ENCODE peak calls at places on chromosomes 6 and 20, in four cellular contexts. One of them, this sample, is unnamed.

GRCh38 chr6:131182991-131183425 is 47.7 kb downstream of the AKAP7 start:
- DNase-seq in fibroblast of lung: peak
- DNase-seq in kidney epithelial cell: no peak
- DNase-seq in uterus: no peak
- DNase-seq in this sample: no peak

GRCh38 chr20:22862645-22863230 is 172.4 kb upstream of the SSTR4 start:
- DNase-seq in fibroblast of lung: no peak
- DNase-seq in kidney epithelial cell: no peak
- DNase-seq in uterus: no peak
- DNase-seq in this sample: no peak

GRCh38 chr6:21836292-21836691 is 242.7 kb downstream of the SOX4 start:
- DNase-seq in fibroblast of lung: no peak
- DNase-seq in kidney epithelial cell: no peak
- DNase-seq in uterus: no peak
- DNase-seq in this sample: no peak

GRCh38 chr6:42514746-42515145 is 49.1 kb upstream of the UBR2 start:
- DNase-seq in fibroblast of lung: no peak
- DNase-seq in kidney epithelial cell: no peak
- DNase-seq in uterus: no peak
- DNase-seq in this sample: no peak

GRCh38 chr6:4607026-4607704 is 169.0 kb upstream of the CDYL start:
- DNase-seq in fibroblast of lung: peak
- DNase-seq in kidney epithelial cell: peak
- DNase-seq in uterus: peak
- DNase-seq in this sample: peak

GRCh38 chr6:98487612-98488011 is 346.8 kb upstream of the POU3F2 start:
- DNase-seq in fibroblast of lung: no peak
- DNase-seq in kidney epithelial cell: no peak
- DNase-seq in uterus: no peak
- DNase-seq in this sample: no peak

GRCh38 chr20:37797669-37798175 is 103.9 kb downstream of the CTNNBL1 start:
- DNase-seq in fibroblast of lung: no peak
- DNase-seq in kidney epithelial cell: no peak
- DNase-seq in uterus: no peak
- DNase-seq in this sample: no peak

GRCh38 chr6:38554700-38555413 is 84.9 kb downstream of the BTBD9 start:
- DNase-seq in fibroblast of lung: peak
- DNase-seq in kidney epithelial cell: peak
- DNase-seq in uterus: no peak
- DNase-seq in this sample: no peak

GRCh38 chr6:21022343-21023107 is 488.3 kb downstream of the CDKAL1 start:
- DNase-seq in fibroblast of lung: peak
- DNase-seq in kidney epithelial cell: peak
- DNase-seq in uterus: no peak
- DNase-seq in this sample: peak

GRCh38 chr20:41369673-41370072 is 3.1 kb upstream of the EMILIN3 start:
- DNase-seq in fibroblast of lung: no peak
- DNase-seq in kidney epithelial cell: no peak
- DNase-seq in uterus: no peak
- DNase-seq in this sample: no peak

GRCh38 chr6:41449399-41450245 is 96.6 kb upstream of the FOXP4 start:
- DNase-seq in fibroblast of lung: peak
- DNase-seq in kidney epithelial cell: no peak
- DNase-seq in uterus: peak
- DNase-seq in this sample: no peak

GRCh38 chr6:89071036-89071435 is 9.5 kb upstream of the PNRC1 start:
- DNase-seq in fibroblast of lung: no peak
- DNase-seq in kidney epithelial cell: no peak
- DNase-seq in uterus: no peak
- DNase-seq in this sample: no peak

GRCh38 chr6:4004249-4004648 is 74.7 kb downstream of the FAM217A start:
- DNase-seq in fibroblast of lung: no peak
- DNase-seq in kidney epithelial cell: no peak
- DNase-seq in uterus: no peak
- DNase-seq in this sample: no peak

GRCh38 chr20:61296629-61297019 is 44.6 kb downstream of the CDH4 start:
- DNase-seq in fibroblast of lung: no peak
- DNase-seq in kidney epithelial cell: no peak
- DNase-seq in uterus: no peak
- DNase-seq in this sample: no peak

GRCh38 chr6:45877970-45878590 is 137.6 kb downstream of the CLIC5 start:
- DNase-seq in fibroblast of lung: no peak
- DNase-seq in kidney epithelial cell: no peak
- DNase-seq in uterus: no peak
- DNase-seq in this sample: no peak

GRCh38 chr6:133630651-133631050 is 258.3 kb upstream of the TCF21 start:
- DNase-seq in fibroblast of lung: no peak
- DNase-seq in kidney epithelial cell: no peak
- DNase-seq in uterus: no peak
- DNase-seq in this sample: no peak

GRCh38 chr6:167778497-167779122 is 48.1 kb upstream of the AFDN start:
- DNase-seq in fibroblast of lung: no peak
- DNase-seq in kidney epithelial cell: no peak
- DNase-seq in uterus: no peak
- DNase-seq in this sample: no peak

GRCh38 chr20:11231742-11232141 is 557.9 kb upstream of the JAG1 start:
- DNase-seq in fibroblast of lung: no peak
- DNase-seq in kidney epithelial cell: no peak
- DNase-seq in uterus: no peak
- DNase-seq in this sample: no peak

GRCh38 chr6:33592595-33593413 is 12.7 kb upstream of the BAK1 start:
- DNase-seq in fibroblast of lung: no peak
- DNase-seq in kidney epithelial cell: peak
- DNase-seq in uterus: no peak
- DNase-seq in this sample: no peak

GRCh38 chr6:27332692-27333641 is 20.9 kb upstream of the POM121L2 start:
- DNase-seq in fibroblast of lung: peak
- DNase-seq in kidney epithelial cell: peak
- DNase-seq in uterus: peak
- DNase-seq in this sample: no peak

GRCh38 chr6:170069611-170070010 is 221.3 kb downstream of the DLL1 start:
- DNase-seq in fibroblast of lung: no peak
- DNase-seq in kidney epithelial cell: no peak
- DNase-seq in uterus: no peak
- DNase-seq in this sample: no peak

GRCh38 chr20:25275813-25276532 is 28.1 kb downstream of the PYGB start:
- DNase-seq in fibroblast of lung: no peak
- DNase-seq in kidney epithelial cell: no peak
- DNase-seq in uterus: peak
- DNase-seq in this sample: no peak

GRCh38 chr20:11218035-11218680 is 544.4 kb upstream of the JAG1 start:
- DNase-seq in fibroblast of lung: no peak
- DNase-seq in kidney epithelial cell: no peak
- DNase-seq in uterus: no peak
- DNase-seq in this sample: no peak

GRCh38 chr20:11912013-11912663 is 5.6 kb upstream of the BTBD3 start:
- DNase-seq in fibroblast of lung: peak
- DNase-seq in kidney epithelial cell: no peak
- DNase-seq in uterus: no peak
- DNase-seq in this sample: no peak

GRCh38 chr6:11434565-11435326 is 102.8 kb upstream of the TMEM170B start:
- DNase-seq in fibroblast of lung: peak
- DNase-seq in kidney epithelial cell: no peak
- DNase-seq in uterus: peak
- DNase-seq in this sample: peak

GRCh38 chr6:139932671-139933070 is 558.2 kb upstream of the CITED2 start:
- DNase-seq in fibroblast of lung: no peak
- DNase-seq in kidney epithelial cell: peak
- DNase-seq in uterus: no peak
- DNase-seq in this sample: no peak

GRCh38 chr20:61859712-61860111 is 206.0 kb downstream of the TAF4 start:
- DNase-seq in fibroblast of lung: no peak
- DNase-seq in kidney epithelial cell: no peak
- DNase-seq in uterus: no peak
- DNase-seq in this sample: no peak

GRCh38 chr6:35272005-35272404 is 12.5 kb downstream of the ZNF76 start:
- DNase-seq in fibroblast of lung: no peak
- DNase-seq in kidney epithelial cell: no peak
- DNase-seq in uterus: no peak
- DNase-seq in this sample: no peak

GRCh38 chr6:168480481-168480880 is 39.5 kb downstream of the SMOC2 start:
- DNase-seq in fibroblast of lung: no peak
- DNase-seq in kidney epithelial cell: no peak
- DNase-seq in uterus: no peak
- DNase-seq in this sample: no peak

GRCh38 chr6:28776269-28777146 is 147.3 kb downstream of the TRIM27 start:
- DNase-seq in fibroblast of lung: no peak
- DNase-seq in kidney epithelial cell: no peak
- DNase-seq in uterus: no peak
- DNase-seq in this sample: no peak

GRCh38 chr20:48651271-48651670 is 176.5 kb downstream of the PREX1 start:
- DNase-seq in fibroblast of lung: no peak
- DNase-seq in kidney epithelial cell: no peak
- DNase-seq in uterus: no peak
- DNase-seq in this sample: no peak

GRCh38 chr20:5608448-5609161 is 141.6 kb upstream of the SHLD1 start:
- DNase-seq in fibroblast of lung: peak
- DNase-seq in kidney epithelial cell: no peak
- DNase-seq in uterus: no peak
- DNase-seq in this sample: no peak

GRCh38 chr20:5612476-5613291 is 137.5 kb upstream of the SHLD1 start:
- DNase-seq in fibroblast of lung: peak
- DNase-seq in kidney epithelial cell: no peak
- DNase-seq in uterus: no peak
- DNase-seq in this sample: peak

GRCh38 chr20:5614506-5614905 is 135.7 kb upstream of the SHLD1 start:
- DNase-seq in fibroblast of lung: no peak
- DNase-seq in kidney epithelial cell: no peak
- DNase-seq in uterus: no peak
- DNase-seq in this sample: no peak
- TF ChIP-seq CTCF in fibroblast of lung: no peak
- TF ChIP-seq CTCF in kidney epithelial cell: no peak
- TF ChIP-seq CTCF in uterus: no peak
- TF ChIP-seq CTCF in this sample: no peak

GRCh38 chr6:116405663-116406329 is 35.0 kb downstream of the DSE start:
- DNase-seq in fibroblast of lung: peak
- DNase-seq in kidney epithelial cell: no peak
- DNase-seq in uterus: no peak
- DNase-seq in this sample: no peak
- H3K4me3 ChIP-seq in fibroblast of lung: peak
- H3K4me3 ChIP-seq in kidney epithelial cell: no peak
- H3K4me3 ChIP-seq in uterus: peak
- H3K4me3 ChIP-seq in this sample: no peak

DNA sequence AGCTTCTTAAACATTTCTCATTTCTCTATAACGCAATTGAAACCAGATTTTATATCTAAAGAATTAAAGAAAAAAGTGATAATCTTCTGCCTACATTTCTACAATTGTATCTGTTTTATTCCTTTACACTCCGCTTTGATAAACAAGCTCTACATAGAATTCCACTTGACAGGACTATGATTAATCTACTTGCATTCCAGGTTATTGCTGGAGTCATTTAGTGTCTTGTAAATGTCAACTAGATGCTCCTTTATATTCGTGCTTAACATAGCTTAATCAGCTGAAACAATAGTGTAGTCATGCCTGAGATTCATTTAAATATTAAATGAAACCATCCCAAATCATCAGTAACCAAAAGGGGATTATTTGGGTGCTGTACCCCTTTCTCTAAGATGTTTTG is 284.0 kb downstream of the TRDN start:
- DNase-seq in fibroblast of lung: no peak
- DNase-seq in kidney epithelial cell: no peak
- DNase-seq in uterus: no peak
- DNase-seq in this sample: no peak
- TF ChIP-seq CTCF in fibroblast of lung: no peak
- TF ChIP-seq CTCF in kidney epithelial cell: no peak
- TF ChIP-seq CTCF in uterus: no peak
- TF ChIP-seq CTCF in this sample: no peak

GRCh38 chr20:2509468-2509781 is 710 bp upstream of the ZNF343 start:
- DNase-seq in fibroblast of lung: no peak
- DNase-seq in kidney epithelial cell: no peak
- DNase-seq in uterus: no peak
- DNase-seq in this sample: no peak

GRCh38 chr20:2509794-2510193 is 1.1 kb upstream of the ZNF343 start:
- DNase-seq in fibroblast of lung: no peak
- DNase-seq in kidney epithelial cell: no peak
- DNase-seq in uterus: no peak
- DNase-seq in this sample: no peak

GRCh38 chr20:2507875-2508630 is 662 bp downstream of the ZNF343 start:
- DNase-seq in fibroblast of lung: peak
- DNase-seq in kidney epithelial cell: no peak
- DNase-seq in uterus: no peak
- DNase-seq in this sample: no peak

GRCh38 chr20:2508631-2509467 is at the start of gene ZNF343:
- DNase-seq in fibroblast of lung: peak
- DNase-seq in kidney epithelial cell: peak
- DNase-seq in uterus: peak
- DNase-seq in this sample: peak

GRCh38 chr20:2507464-2507863 is 1.3 kb downstream of the ZNF343 start:
- DNase-seq in fibroblast of lung: peak
- DNase-seq in kidney epithelial cell: no peak
- DNase-seq in uterus: no peak
- DNase-seq in this sample: no peak
- H3K4me3 ChIP-seq in fibroblast of lung: peak
- H3K4me3 ChIP-seq in kidney epithelial cell: no peak
- H3K4me3 ChIP-seq in uterus: peak
- H3K4me3 ChIP-seq in this sample: peak

GRCh38 chr6:63121166-63121565 is 90.1 kb upstream of the FKBP1C start:
- DNase-seq in fibroblast of lung: no peak
- DNase-seq in kidney epithelial cell: no peak
- DNase-seq in uterus: no peak
- DNase-seq in this sample: no peak
- TF ChIP-seq CTCF in fibroblast of lung: no peak
- TF ChIP-seq CTCF in kidney epithelial cell: peak
- TF ChIP-seq CTCF in uterus: no peak
- TF ChIP-seq CTCF in this sample: no peak